ENCODE peak calls at places on chromosomes 12 and 14, in eight cellular contexts. L is adrenal gland; N is CD8-positive, alpha-beta memory T cell; R is transverse colon; S is IMR-90; F is breast epithelium; Q is fibroblast of lung; P is keratinocyte. V is an unnamed sample.

GRCh38 chr14:104732931-104733681 is 9.1 kb downstream of the ADSS1 start:
- DNase-seq in L (peak; percentile 41), N (no peak), R (peak; percentile 81), S (no peak), F (no peak), Q (no peak), P (no peak), V (no peak)

GRCh38 chr14:101602466-101602840 is 41.2 kb downstream of the DIO3 start:
- DNase-seq in L (no peak), N (no peak), R (peak; percentile 1), S (no peak), F (no peak), Q (no peak), P (no peak), V (peak; percentile 6)

GRCh38 chr12:52189376-52190174 is 2.2 kb downstream of the KRT80 start:
- DNase-seq in L (no peak), N (no peak), R (no peak), S (peak; percentile 38), F (no peak), Q (no peak), P (no peak), V (no peak)

GRCh38 chr14:36070056-36071043 is 106.2 kb downstream of the PTCSC3 start:
- DNase-seq in L (peak; percentile 75), N (no peak), R (peak; percentile 54), S (peak; percentile 64), F (peak; percentile 56), Q (peak; percentile 66), P (peak; percentile 30), V (no peak)

GRCh38 chr14:22556021-22556989 is 32.7 kb downstream of the DAD1 start:
- DNase-seq in L (peak; percentile 26), N (peak; percentile 96), R (peak; percentile 88), S (peak; percentile 89), F (no peak), Q (peak; percentile 65), P (peak; percentile 99), V (peak; percentile 89)

GRCh38 chr12:129900306-129900705 is 3.5 kb downstream of the TMEM132D start:
- DNase-seq in L (no peak), N (no peak), R (no peak), S (no peak), F (no peak), Q (no peak), P (no peak), V (no peak)

GRCh38 chr14:20757963-20758362 is 10.2 kb upstream of the EDDM3B start:
- DNase-seq in L (peak; percentile 28), N (no peak), R (peak; percentile 34), S (no peak), F (no peak), Q (no peak), P (no peak), V (no peak)

GRCh38 chr12:11500222-11500860 is 105.0 kb upstream of the PRB2 start:
- DNase-seq in L (peak; percentile 91), N (peak; percentile 65), R (peak; percentile 83), S (peak; percentile 50), F (peak; percentile 90), Q (peak; percentile 59), P (peak; percentile 7), V (peak; percentile 65)

GRCh38 chr12:115203661-115204060 is 519.7 kb upstream of the TBX3 start:
- DNase-seq in L (no peak), N (no peak), R (no peak), S (peak; percentile 59), F (no peak), Q (peak; percentile 52), P (no peak), V (no peak)

GRCh38 chr14:51304956-51305355 is 64.9 kb downstream of the TMX1 start:
- DNase-seq in L (no peak), N (no peak), R (no peak), S (peak; percentile 96), F (no peak), Q (peak; percentile 90), P (peak; percentile 54), V (no peak)

GRCh38 chr12:53994268-53994690 is 5.7 kb upstream of the HOXC9 start:
- DNase-seq in L (no peak), N (no peak), R (no peak), S (no peak), F (no peak), Q (no peak), P (no peak), V (no peak)

GRCh38 chr14:71318097-71318459 is 410.8 kb downstream of the PCNX1 start:
- DNase-seq in L (no peak), N (no peak), R (no peak), S (no peak), F (no peak), Q (no peak), P (no peak), V (no peak)

GRCh38 chr14:95352481-95352880 is 32.8 kb upstream of the CLMN start:
- DNase-seq in L (no peak), N (no peak), R (no peak), S (no peak), F (no peak), Q (no peak), P (no peak), V (no peak)

GRCh38 chr14:36451346-36452065 is 68.5 kb downstream of the NKX2-1 start:
- DNase-seq in L (no peak), N (no peak), R (no peak), S (no peak), F (no peak), Q (no peak), P (no peak), V (no peak)

DNA sequence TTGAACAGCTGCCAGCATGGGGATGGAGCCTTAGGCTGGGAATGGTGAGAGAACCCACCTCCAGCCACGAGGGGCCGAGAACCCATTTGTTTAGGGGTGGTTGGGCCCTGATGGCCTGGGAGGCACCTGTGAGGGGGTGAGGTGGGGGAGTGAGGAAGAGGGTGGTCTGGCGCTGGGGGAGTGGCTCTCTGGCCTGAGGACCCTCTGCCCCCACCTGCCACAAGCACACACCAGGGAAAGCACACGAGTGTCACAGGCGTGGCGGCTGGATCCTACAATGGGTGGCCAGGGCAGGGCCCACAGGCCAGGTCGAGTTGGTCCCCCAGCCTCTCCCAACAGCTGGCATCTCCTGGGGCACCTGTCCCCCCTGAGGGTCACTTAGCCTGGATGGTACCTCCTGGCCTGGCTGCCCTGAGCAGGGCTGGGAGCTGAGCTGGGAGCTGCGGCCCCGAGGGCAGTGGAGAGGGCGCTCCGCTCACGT is 340.5 kb downstream of the TMEM121 start:
- DNase-seq in L (no peak), N (no peak), R (no peak), S (no peak), F (no peak), Q (no peak), P (no peak), V (peak; percentile 5)
- H3K9me3 ChIP-seq in L (no peaks in the 10 kb centered on the region), N (no peaks in the 10 kb centered on the region), R (no peaks in the 10 kb centered on the region), S (peaks cover 49% of the 10 kb centered on the region), F (peaks cover 13% of the 10 kb centered on the region), Q (no peaks in the 10 kb centered on the region), P (peaks cover 5% of the 10 kb centered on the region), V (no peaks in the 10 kb centered on the region)

GRCh38 chr12:14238224-14238792 is 127.2 kb upstream of the ATF7IP start:
- DNase-seq in L (no peak), N (no peak), R (no peak), S (peak; percentile 55), F (no peak), Q (peak; percentile 72), P (no peak), V (no peak)

GRCh38 chr12:14239350-14239934 is 126.0 kb upstream of the ATF7IP start:
- DNase-seq in L (peak; percentile 74), N (no peak), R (no peak), S (no peak), F (no peak), Q (peak; percentile 49), P (no peak), V (no peak)

GRCh38 chr12:14243941-14244340 is 121.5 kb upstream of the ATF7IP start:
- DNase-seq in L (no peak), N (no peak), R (no peak), S (no peak), F (no peak), Q (no peak), P (no peak), V (no peak)

GRCh38 chr12:14240873-14241220 is 124.6 kb upstream of the ATF7IP start:
- DNase-seq in L (no peak), N (no peak), R (no peak), S (no peak), F (no peak), Q (no peak), P (no peak), V (no peak)

DNA sequence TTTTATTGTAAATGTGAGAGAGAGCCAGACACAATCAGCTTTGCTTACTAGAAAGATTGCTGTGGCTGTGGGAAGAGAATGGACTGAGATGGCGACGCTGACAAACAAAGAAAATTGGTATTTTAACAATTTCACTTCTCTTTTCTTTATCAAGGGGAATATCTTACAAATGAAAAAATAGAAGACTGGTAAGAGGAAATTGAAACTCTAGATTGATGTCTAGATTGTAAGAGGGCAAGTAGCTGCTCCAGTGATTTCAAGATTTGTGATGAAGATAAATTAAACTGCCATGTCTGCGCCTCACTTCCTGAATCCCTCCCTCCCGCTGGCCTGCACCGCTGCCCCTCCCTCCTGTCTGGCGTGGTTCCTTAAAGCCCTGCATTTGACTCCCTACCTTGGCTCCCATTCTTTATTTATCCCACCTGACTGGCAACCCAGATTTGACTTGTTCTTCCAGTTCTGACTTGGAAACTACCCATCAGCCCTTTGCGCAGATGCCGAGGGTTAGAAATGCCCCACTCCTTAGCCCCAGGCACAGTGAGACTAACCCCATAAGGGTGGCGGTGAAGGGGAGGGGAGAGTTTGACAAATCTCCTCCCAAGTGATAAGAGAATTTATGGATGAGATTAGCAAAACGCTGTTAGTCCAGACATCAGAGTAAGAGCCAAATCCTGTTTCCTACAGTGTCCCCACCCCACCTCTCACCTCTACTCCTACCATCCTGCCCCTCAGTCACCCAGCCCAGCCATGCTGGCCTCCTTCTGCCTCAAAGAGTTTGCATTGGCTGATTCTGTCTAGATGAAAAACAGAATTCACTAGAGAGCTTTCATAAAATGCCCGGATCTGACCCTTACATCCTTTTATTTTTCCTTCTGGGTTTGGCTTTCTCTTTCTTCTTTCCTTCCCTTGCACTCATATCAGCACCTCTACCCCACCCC is 125.3 kb upstream of the ATF7IP start:
- DNase-seq in L (no peak), N (no peak), R (peak; percentile 50), S (no peak), F (no peak), Q (no peak), P (no peak), V (peak; percentile 16)
- H3K9me3 ChIP-seq in L (no peaks in the 10 kb centered on the region), N (peaks cover 9% of the 10 kb centered on the region), R (peaks cover 16% of the 10 kb centered on the region), S (peaks cover 5% of the 10 kb centered on the region), F (peaks cover 24% of the 10 kb centered on the region), Q (no peaks in the 10 kb centered on the region), P (peaks cover 3% of the 10 kb centered on the region), V (peaks cover 6% of the 10 kb centered on the region)

GRCh38 chr14:40222996-40223395 is 790.8 kb upstream of the FBXO33 start:
- DNase-seq in L (no peak), N (no peak), R (no peak), S (no peak), F (no peak), Q (no peak), P (no peak), V (no peak)
- H3K9me3 ChIP-seq in L (no peaks in the 10 kb centered on the region), N (no peaks in the 10 kb centered on the region), R (peaks cover 3% of the 10 kb centered on the region), S (peaks cover 5% of the 10 kb centered on the region), F (no peaks in the 10 kb centered on the region), Q (no peaks in the 10 kb centered on the region), P (no peaks in the 10 kb centered on the region), V (no peaks in the 10 kb centered on the region)

GRCh38 chr14:84520711-84521338 is 1009.1 kb upstream of the FLRT2 start:
- DNase-seq in L (peak; percentile 4), N (no peak), R (no peak), S (peak; percentile 5), F (no peak), Q (no peak), P (no peak), V (no peak)

GRCh38 chr14:84523746-84524145 is 1006.2 kb upstream of the FLRT2 start:
- DNase-seq in L (no peak), N (no peak), R (no peak), S (no peak), F (no peak), Q (no peak), P (no peak), V (no peak)

GRCh38 chr14:84519836-84520235 is 1010.1 kb upstream of the FLRT2 start:
- DNase-seq in L (no peak), N (no peak), R (no peak), S (no peak), F (no peak), Q (no peak), P (no peak), V (no peak)
- H3K9me3 ChIP-seq in L (no peaks in the 10 kb centered on the region), N (no peaks in the 10 kb centered on the region), R (peaks cover 4% of the 10 kb centered on the region), S (peaks cover 2% of the 10 kb centered on the region), F (no peaks in the 10 kb centered on the region), Q (no peaks in the 10 kb centered on the region), P (no peaks in the 10 kb centered on the region), V (no peaks in the 10 kb centered on the region)